ENCODE peak calls at places on chromosomes 5 and 9, in five cellular contexts. P is colonic mucosa; R is CD8-positive, alpha-beta memory T cell; X is right atrium auricular region; U is heart right ventricle. W is an unnamed sample. For H3K4me1 and H3K36me3, the result is how much of the 10 kb centered on the place peaks cover.

GRCh38 chr5:126577415-126577814 is 17.6 kb downstream of the ALDH7A1 start:
- DNase-seq in P (no peak), R (no peak), X (no peak), U (no peak), W (no peak)

GRCh38 chr9:110208031-110208430 is at the start of gene C9orf152:
- DNase-seq in P (peak), R (no peak), X (no peak), U (no peak), W (no peak)

GRCh38 chr9:38346811-38347735 is 45.4 kb upstream of the ALDH1B1 start:
- DNase-seq in P (no peak), R (no peak), X (peak), U (no peak), W (no peak)

GRCh38 chr5:74256947-74257573 is 383.5 kb downstream of the ENC1 start:
- DNase-seq in P (peak), R (no peak), X (no peak), U (no peak), W (no peak)

GRCh38 chr9:89097219-89097618 is 81.4 kb downstream of the SHC3 start:
- DNase-seq in P (no peak), R (no peak), X (no peak), U (no peak), W (no peak)

GRCh38 chr5:60639544-60639943 is 60.4 kb downstream of the DEPDC1B start:
- DNase-seq in P (no peak), R (no peak), X (no peak), U (no peak), W (no peak)

GRCh38 chr9:32525506-32525905 is 490 bp downstream of the RIGI start:
- DNase-seq in P (peak), R (no peak), X (no peak), U (no peak), W (no peak)

GRCh38 chr5:58064799-58065198 is 395.1 kb downstream of the PLK2 start:
- DNase-seq in P (no peak), R (no peak), X (no peak), U (no peak), W (peak)

GRCh38 chr5:141343242-141343952 is at the start of gene PCDHGA3:
- DNase-seq in P (no peak), R (no peak), X (no peak), U (peak), W (no peak)

GRCh38 chr9:126375386-126375785 is 48.8 kb downstream of the MVB12B start:
- DNase-seq in P (peak), R (no peak), X (no peak), U (no peak), W (peak)

GRCh38 chr9:87606921-87607521 is 109.4 kb downstream of the DAPK1 start:
- DNase-seq in P (no peak), R (no peak), X (no peak), U (no peak), W (peak)

GRCh38 chr9:19926774-19927173 is 137.9 kb upstream of the SLC24A2 start:
- DNase-seq in P (no peak), R (no peak), X (no peak), U (no peak), W (no peak)

GRCh38 chr9:118578467-118578866 is 790.8 kb downstream of the BRINP1 start:
- DNase-seq in P (no peak), R (no peak), X (no peak), U (no peak), W (no peak)

GRCh38 chr5:116573617-116574431 is 799 bp downstream of the SEMA6A start:
- DNase-seq in P (peak), R (no peak), X (no peak), U (peak), W (peak)

GRCh38 chr5:133818031-133818431 is 150.4 kb downstream of the C5orf15 start:
- DNase-seq in P (no peak), R (no peak), X (peak), U (peak), W (no peak)

GRCh38 chr5:140162781-140163180 is 12.2 kb upstream of the CYSTM1 start:
- DNase-seq in P (no peak), R (no peak), X (no peak), U (no peak), W (no peak)

GRCh38 chr5:52844885-52845284 is 57.2 kb downstream of the ITGA1 start:
- DNase-seq in P (no peak), R (no peak), X (no peak), U (no peak), W (no peak)

GRCh38 chr9:124258765-124259272 is 1.1 kb downstream of the NEK6 start:
- DNase-seq in P (no peak), R (no peak), X (no peak), U (no peak), W (no peak)

GRCh38 chr5:65624025-65624569 is at the start of gene TRIM23:
- DNase-seq in P (peak), R (peak), X (peak), U (peak), W (peak)

GRCh38 chr5:170226661-170227060 is 6.1 kb upstream of the C5orf58 start:
- DNase-seq in P (no peak), R (no peak), X (no peak), U (no peak), W (no peak)

GRCh38 chr5:36558652-36559051 is 47.8 kb upstream of the SLC1A3 start:
- DNase-seq in P (no peak), R (no peak), X (no peak), U (no peak), W (no peak)

GRCh38 chr9:23887781-23888180 is 61.7 kb upstream of the ELAVL2 start:
- DNase-seq in P (no peak), R (no peak), X (no peak), U (no peak), W (no peak)

GRCh38 chr5:133806847-133807246 is 161.6 kb downstream of the C5orf15 start:
- DNase-seq in P (no peak), R (no peak), X (no peak), U (no peak), W (no peak)

GRCh38 chr5:5363045-5363444 is 59.4 kb upstream of the ICE1 start:
- DNase-seq in P (no peak), R (no peak), X (no peak), U (no peak), W (peak)

GRCh38 chr5:131634996-131635754 is at the start of gene RAPGEF6:
- DNase-seq in P (peak), R (peak), X (peak), U (peak), W (peak)

GRCh38 chr5:131637694-131638093 is 2.7 kb upstream of the RAPGEF6 start:
- DNase-seq in P (no peak), R (no peak), X (no peak), U (no peak), W (no peak)

GRCh38 chr5:131633830-131634229 is 1.2 kb downstream of the RAPGEF6 start:
- DNase-seq in P (no peak), R (no peak), X (no peak), U (no peak), W (no peak)

GRCh38 chr5:131635755-131636479 is 888 bp upstream of the RAPGEF6 start:
- DNase-seq in P (no peak), R (no peak), X (no peak), U (no peak), W (no peak)

DNA sequence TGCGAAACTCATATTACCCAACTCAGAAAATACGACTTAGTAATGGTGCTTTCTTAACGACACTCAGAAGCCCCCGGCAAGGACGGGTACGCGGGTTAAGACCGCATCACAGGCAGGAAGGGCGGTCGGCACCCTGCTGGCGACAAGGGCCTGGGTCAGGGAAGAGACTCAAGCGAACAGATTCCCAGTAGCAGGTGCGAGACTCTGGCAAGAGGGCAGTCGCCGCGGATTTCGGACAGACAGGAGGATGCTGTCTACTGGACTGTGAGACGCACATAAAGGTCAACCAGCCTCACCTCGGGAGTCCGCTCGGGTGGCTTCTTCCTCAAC is 398 bp downstream of the RAPGEF6 start:
- DNase-seq in P (peak), R (peak), X (peak), U (peak), W (peak)
- H3K4me1 ChIP-seq in P (under half), R (half or more), X (under half), U (under half), W (under half)

DNA sequence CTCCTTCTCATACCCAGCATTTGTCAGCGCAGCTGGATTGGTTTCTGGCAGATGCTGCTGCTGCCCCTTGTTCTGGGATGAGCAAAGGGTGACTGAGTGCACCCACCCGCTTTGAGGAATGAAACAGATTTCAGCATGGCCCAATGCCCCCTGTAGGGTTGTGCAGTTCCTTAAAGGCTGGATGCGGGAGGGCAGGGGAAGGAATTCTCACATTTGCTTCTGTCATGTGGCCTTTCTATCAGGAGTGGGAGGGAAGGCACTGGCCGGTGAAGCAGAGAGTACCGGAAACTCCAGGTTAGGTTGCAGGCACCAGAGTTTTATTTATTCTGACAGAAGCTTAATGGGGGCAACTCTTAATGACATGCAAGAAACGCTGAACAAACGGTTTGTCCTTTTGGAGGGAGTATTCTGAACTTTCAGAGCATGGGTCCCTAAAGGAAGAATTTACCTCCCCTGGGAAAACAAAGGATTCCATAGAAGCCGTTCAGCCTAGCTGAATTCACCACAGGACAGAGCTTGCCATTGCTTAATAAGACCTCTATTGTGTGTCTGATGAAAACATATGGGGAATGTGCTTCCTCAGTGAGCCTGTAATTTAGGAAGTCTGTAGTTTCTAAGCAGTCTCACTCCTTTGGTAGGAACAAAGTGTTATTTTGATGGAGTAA is 44.1 kb upstream of the EQTN start:
- DNase-seq in P (no peak), R (no peak), X (no peak), U (no peak), W (no peak)
- H3K27ac ChIP-seq in P (peak), R (no peak), X (no peak), U (no peak), W (no peak)

DNA sequence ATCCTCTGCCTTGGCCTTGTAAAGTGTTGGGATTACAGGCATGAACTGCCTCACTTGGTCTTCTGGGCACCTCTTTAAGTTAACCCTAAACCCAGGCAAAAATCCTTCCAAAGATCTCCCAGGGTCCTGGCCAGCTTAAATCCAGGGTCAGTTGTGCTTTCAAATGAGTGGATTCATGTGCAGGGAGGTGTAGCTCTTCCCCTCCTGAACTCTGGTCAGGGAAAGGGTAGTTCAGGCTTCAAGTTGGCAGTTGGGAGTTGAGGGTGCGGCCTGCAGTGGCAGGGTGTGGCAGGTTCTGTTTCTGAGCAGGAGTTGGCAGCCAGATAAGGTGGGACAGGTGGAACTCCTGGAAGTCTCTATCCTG is 3.6 kb downstream of the HNRNPAB start:
- DNase-seq in P (peak), R (no peak), X (no peak), U (no peak), W (no peak)
- H3K36me3 ChIP-seq in P (under half), R (half or more), X (half or more), U (under half), W (half or more)

DNA sequence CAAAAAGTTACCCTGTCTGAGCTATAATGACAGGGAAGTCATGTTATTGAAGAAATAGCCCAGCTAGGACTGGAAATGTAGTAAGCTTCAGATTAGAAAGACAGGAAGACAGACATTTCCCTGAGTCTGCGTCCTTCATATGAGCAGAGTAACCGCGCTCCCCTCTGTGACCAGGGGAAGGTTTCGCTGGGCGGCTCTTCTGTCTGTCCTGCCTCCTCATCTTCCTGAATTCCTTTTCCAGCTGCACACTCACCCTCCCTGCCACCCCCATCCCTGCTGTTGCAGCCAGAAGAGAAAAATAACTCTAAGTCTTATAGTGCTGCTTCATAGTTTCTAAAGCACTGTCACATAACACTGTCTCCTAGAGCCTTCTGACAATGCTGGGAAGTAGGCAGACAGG is 8.6 kb downstream of the SPARC start:
- DNase-seq in P (no peak), R (no peak), X (no peak), U (peak), W (no peak)
- H3K4me1 ChIP-seq in P (under half), R (under half), X (half or more), U (half or more), W (half or more)

GRCh38 chr5:68848086-68848485 is 245.7 kb upstream of the SLC30A5 start:
- DNase-seq in P (no peak), R (no peak), X (no peak), U (no peak), W (no peak)
- H3K27ac ChIP-seq in P (no peak), R (no peak), X (no peak), U (no peak), W (no peak)

DNA sequence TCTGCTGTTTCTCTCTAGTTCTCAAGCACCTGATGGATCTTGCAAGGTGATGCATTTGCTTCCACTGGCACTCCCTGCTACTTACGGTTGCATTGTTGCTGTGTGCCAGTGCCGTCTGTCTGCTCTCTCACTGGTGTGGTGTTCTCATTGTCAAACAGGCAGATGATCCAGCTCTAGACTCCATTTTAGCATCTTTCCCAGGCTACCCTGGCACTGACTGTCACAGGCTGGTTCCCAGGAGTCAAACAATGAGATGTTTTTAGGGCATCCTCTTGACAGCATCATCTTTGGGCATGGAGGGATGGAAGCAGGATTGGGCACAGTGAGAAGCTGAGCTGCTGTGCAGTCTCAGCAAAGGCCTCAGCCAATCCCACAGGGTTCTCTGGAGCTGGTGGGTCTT is 12.9 kb downstream of the MTRR start:
- DNase-seq in P (no peak), R (no peak), X (no peak), U (no peak), W (no peak)
- H3K36me3 ChIP-seq in P (under half), R (half or more), X (half or more), U (under half), W (half or more)

GRCh38 chr5:174707671-174708070 is 16.7 kb upstream of the MSX2 start:
- DNase-seq in P (no peak), R (no peak), X (no peak), U (no peak), W (no peak)
- H3K4me1 ChIP-seq in P (under half), R (under half), X (under half), U (under half), W (under half)

GRCh38 chr5:81265101-81265500 is 32.0 kb downstream of the CKMT2 start:
- DNase-seq in P (no peak), R (no peak), X (no peak), U (no peak), W (no peak)

GRCh38 chr5:81268797-81269196 is 32.6 kb upstream of the ZCCHC9 start:
- DNase-seq in P (no peak), R (no peak), X (no peak), U (no peak), W (peak)

DNA sequence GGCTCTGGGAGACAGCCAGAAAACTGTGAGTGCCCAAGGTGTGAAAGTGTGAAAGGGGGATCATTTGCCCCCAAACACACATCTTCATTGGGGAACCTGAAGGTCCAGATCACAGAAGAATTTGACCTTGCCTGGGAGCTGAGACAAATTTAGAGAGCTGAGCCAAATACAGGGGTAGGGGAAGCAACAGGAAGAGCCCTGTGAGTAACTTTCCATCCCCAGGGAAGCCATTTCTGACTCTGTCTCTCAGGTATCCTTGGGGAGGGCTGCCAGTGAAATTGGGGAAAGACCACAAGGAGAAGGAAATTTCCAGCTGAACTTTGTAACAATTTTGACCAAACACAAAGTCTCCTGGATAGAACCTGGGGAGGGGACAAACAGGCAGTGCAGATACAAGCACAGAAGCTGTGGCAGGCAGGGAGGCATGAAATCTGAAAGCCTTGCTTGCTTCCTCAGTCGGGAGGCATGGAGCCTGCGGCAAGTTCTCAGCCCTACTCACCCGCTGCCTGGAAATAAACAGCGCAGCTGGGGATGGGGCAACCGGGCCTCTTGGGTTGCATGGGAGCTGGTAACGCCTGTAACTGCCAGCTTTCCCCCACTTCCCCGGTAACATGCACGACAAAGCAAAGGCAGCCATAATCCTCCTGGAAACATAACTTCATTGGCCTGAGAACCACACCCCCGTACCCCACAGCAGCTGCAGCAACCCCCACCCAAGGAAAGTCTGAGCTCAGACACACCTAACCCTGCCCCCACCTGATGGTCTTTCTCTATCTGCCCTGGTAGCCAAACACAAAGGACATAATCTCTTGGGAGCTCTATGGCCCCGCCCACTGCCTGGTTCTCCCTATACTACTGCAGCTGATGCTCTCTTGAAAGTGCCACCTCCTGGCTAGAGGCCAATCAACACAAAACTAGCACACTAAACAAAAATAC is 31.4 kb upstream of the ZCCHC9 start:
- DNase-seq in P (no peak), R (no peak), X (no peak), U (no peak), W (no peak)
- H3K27ac ChIP-seq in P (no peak), R (no peak), X (no peak), U (no peak), W (no peak)

W was measured in SJSA1.